ENCODE peak calls at places on chromosome 15, in six cellular contexts. K is activated CD8-positive, alpha-beta T cell treated with anti-CD3 and anti-CD28 coated beads for 36 hours; C is stimulated activated naive CD8-positive, alpha-beta T cell treated with anti-CD3 and anti-CD28 coated beads, Interleukin-15, Interleukin-2, amounts not matched to agents 100 U/mL and 50 U/mL, for 24 hours; F is NCI-H748 treated with DMSO at 0.1 percent for 48 hours; O is HCT116; M is glutamatergic neuron. H is an unnamed sample.

GRCh38 chr15:74228723-74229081 is 7.4 kb upstream of the CCDC33 start:
- DNase-seq in K (no peak), C (no peak), F (peak; percentile 49), O (no peak), M (peak; percentile 73), H (peak; percentile 48)

GRCh38 chr15:99486371-99487336 is 79.1 kb upstream of the MEF2A start:
- DNase-seq in K (peak; percentile 42), C (peak; percentile 48), F (peak; percentile 2), O (peak; percentile 10), M (peak; percentile 46), H (no peak)

GRCh38 chr15:66704783-66705113 is 2.7 kb downstream of the SMAD6 start:
- DNase-seq in K (no peak), C (no peak), F (no peak), O (no peak), M (no peak), H (no peak)

GRCh38 chr15:92898988-92899909 is 875 bp upstream of the CHD2 start:
- DNase-seq in K (peak; percentile 46), C (no peak), F (no peak), O (peak; percentile 45), M (no peak), H (no peak)

GRCh38 chr15:55518009-55518408 is 10.0 kb upstream of the DNAAF4 start:
- DNase-seq in K (no peak), C (no peak), F (no peak), O (no peak), M (no peak), H (no peak)

GRCh38 chr15:74896316-74896715 is 6.5 kb downstream of the MPI start:
- DNase-seq in K (no peak), C (no peak), F (no peak), O (no peak), M (no peak), H (no peak)

GRCh38 chr15:70029297-70029701 is 68.4 kb downstream of the TLE3 start:
- DNase-seq in K (no peak), C (no peak), F (no peak), O (no peak), M (peak; percentile 10), H (peak; percentile 2)

GRCh38 chr15:92599394-92599970 is 56.1 kb downstream of the FAM174B start:
- DNase-seq in K (peak; percentile 7), C (no peak), F (no peak), O (no peak), M (no peak), H (no peak)

GRCh38 chr15:29612701-29613100 is 209.6 kb downstream of the TJP1 start:
- DNase-seq in K (no peak), C (no peak), F (no peak), O (no peak), M (no peak), H (no peak)

GRCh38 chr15:78868366-78868765 is 4.3 kb upstream of the MORF4L1 start:
- DNase-seq in K (no peak), C (no peak), F (no peak), O (no peak), M (no peak), H (no peak)

GRCh38 chr15:72785452-72786243 is 2.1 kb upstream of the ADPGK start:
- DNase-seq in K (peak; percentile 81), C (peak; percentile 63), F (no peak), O (no peak), M (no peak), H (no peak)

GRCh38 chr15:76951161-76951714 is 19.7 kb downstream of the RCN2 start:
- DNase-seq in K (no peak), C (no peak), F (no peak), O (no peak), M (no peak), H (no peak)

GRCh38 chr15:37140531-37141053 is 40.2 kb upstream of the MEIS2 start:
- DNase-seq in K (no peak), C (no peak), F (no peak), O (no peak), M (no peak), H (no peak)

GRCh38 chr15:29792426-29793159 is 29.7 kb downstream of the TJP1 start:
- DNase-seq in K (no peak), C (no peak), F (no peak), O (no peak), M (no peak), H (no peak)

GRCh38 chr15:89002830-89003229 is 85.4 kb upstream of the ABHD2 start:
- DNase-seq in K (no peak), C (no peak), F (no peak), O (no peak), M (no peak), H (no peak)

GRCh38 chr15:82942691-82943090 is 9.8 kb downstream of the HOMER2 start:
- DNase-seq in K (no peak), C (no peak), F (no peak), O (peak; percentile 60), M (no peak), H (no peak)

H was measured in NCI-H510A treated with DMSO at 0.1 percent for 48 hours.